ENCODE peak calls at places on chromosomes 1 and 21, in four cellular contexts. M is Caco-2, X is ovary, T is A549. W is an unnamed sample.

GRCh38 chr1:162006081-162006480 is 17.6 kb downstream of the OLFML2B start:
- DNase-seq in M (no peak), X (no peak), T (no peak), W (no peak)

GRCh38 chr1:1217621-1218523 is 3.9 kb upstream of the TNFRSF4 start:
- DNase-seq in M (no peak), X (no peak), T (no peak), W (no peak)

GRCh38 chr1:177209357-177209756 is 38.6 kb downstream of the BRINP2 start:
- DNase-seq in M (no peak), X (peak; percentile 38), T (peak; percentile 96), W (peak; percentile 99)

GRCh38 chr1:2594001-2594640 is 7.5 kb downstream of the PRXL2B start:
- DNase-seq in M (no peak), X (peak; percentile 66), T (no peak), W (no peak)

GRCh38 chr1:162118063-162118462 is 48.6 kb downstream of the NOS1AP start:
- DNase-seq in M (no peak), X (no peak), T (no peak), W (no peak)

GRCh38 chr1:34419662-34420061 is 243.0 kb downstream of the C1orf94 start:
- DNase-seq in M (peak; percentile 33), X (no peak), T (no peak), W (no peak)

GRCh38 chr1:198206292-198206691 is 49.5 kb downstream of the NEK7 start:
- DNase-seq in M (no peak), X (no peak), T (no peak), W (no peak)

GRCh38 chr1:212242985-212243308 is 42.3 kb upstream of the PPP2R5A start:
- DNase-seq in M (no peak), X (no peak), T (no peak), W (no peak)

GRCh38 chr1:169113613-169114119 is 7.2 kb downstream of the ATP1B1 start:
- DNase-seq in M (peak; percentile 58), X (no peak), T (peak; percentile 91), W (peak; percentile 97)

GRCh38 chr1:243841507-243841906 is 8.5 kb downstream of the AKT3 start:
- DNase-seq in M (no peak), X (no peak), T (no peak), W (peak; percentile 55)

GRCh38 chr1:93667642-93668041 is 14.0 kb downstream of the BCAR3 start:
- DNase-seq in M (peak; percentile 59), X (no peak), T (no peak), W (no peak)

GRCh38 chr1:201612645-201613044 is 73.7 kb downstream of the NAV1 start:
- DNase-seq in M (no peak), X (no peak), T (no peak), W (no peak)

GRCh38 chr21:42530167-42530518 is 16.5 kb downstream of the SLC37A1 start:
- DNase-seq in M (no peak), X (no peak), T (no peak), W (no peak)

GRCh38 chr21:42532466-42533181 is 19.0 kb downstream of the SLC37A1 start:
- DNase-seq in M (no peak), X (no peak), T (no peak), W (no peak)

GRCh38 chr21:42533963-42534355 is 20.3 kb downstream of the SLC37A1 start:
- DNase-seq in M (no peak), X (no peak), T (no peak), W (no peak)

GRCh38 chr21:42533306-42533962 is 19.8 kb downstream of the SLC37A1 start:
- DNase-seq in M (no peak), X (no peak), T (no peak), W (no peak)

DNA sequence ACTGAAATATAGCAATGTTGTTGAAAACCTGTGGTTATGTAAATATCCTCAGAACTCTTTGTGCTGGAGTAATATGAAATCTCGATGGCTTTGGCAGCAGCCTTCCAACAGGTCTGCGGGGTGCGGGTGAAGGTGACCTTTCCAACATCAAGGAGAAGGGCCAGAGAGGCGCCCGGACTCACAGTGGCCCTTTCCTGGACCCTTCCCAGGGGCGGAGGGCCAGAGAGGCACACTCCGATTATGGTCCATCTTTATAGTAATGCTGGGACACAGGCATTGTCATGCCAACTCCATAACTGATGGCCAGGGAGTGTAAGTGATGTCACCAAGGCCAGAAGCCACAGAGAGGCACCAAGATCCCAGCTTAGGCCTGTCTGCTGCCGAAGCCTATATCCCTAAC is 18.1 kb downstream of the SLC37A1 start:
- DNase-seq in M (no peak), X (no peak), T (no peak), W (no peak)
- H3K4me1 ChIP-seq in M (no peaks in the 10 kb centered on the region), X (peaks cover 7% of the 10 kb centered on the region), T (no peaks in the 10 kb centered on the region), W (no peaks in the 10 kb centered on the region)

DNA sequence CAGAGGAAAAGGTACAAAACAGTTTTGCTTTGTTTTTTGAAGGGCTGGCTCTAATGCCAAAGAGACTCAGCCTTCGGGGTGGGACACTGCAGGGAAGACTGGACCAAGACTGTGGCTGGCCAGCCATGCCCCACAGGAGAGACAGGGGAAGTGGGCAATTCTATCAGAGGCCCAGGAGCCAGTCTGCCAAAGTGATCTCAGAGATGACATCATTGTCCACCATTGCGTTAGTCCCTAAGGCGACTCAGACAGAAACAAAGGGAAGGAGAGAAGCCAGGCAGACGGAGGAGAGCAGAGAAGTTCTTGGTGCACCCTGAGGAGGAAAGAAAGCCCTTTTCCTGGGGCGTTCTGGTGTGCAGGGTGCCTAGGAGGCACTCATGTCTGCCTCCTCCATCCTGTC is 26.4 kb downstream of the OPTC start:
- DNase-seq in M (no peak), X (no peak), T (peak; percentile 21), W (no peak)
- H3K4me1 ChIP-seq in M (peaks cover 19% of the 10 kb centered on the region), X (peaks cover 10% of the 10 kb centered on the region), T (peaks cover 19% of the 10 kb centered on the region), W (peaks cover 40% of the 10 kb centered on the region)

GRCh38 chr1:56376188-56376984 is 203.0 kb downstream of the PLPP3 start:
- DNase-seq in M (no peak), X (peak; percentile 21), T (no peak), W (peak; percentile 77)
- H3K4me1 ChIP-seq in M (peaks cover 20% of the 10 kb centered on the region), X (peaks cover 7% of the 10 kb centered on the region), T (peaks cover 28% of the 10 kb centered on the region), W (peaks cover 18% of the 10 kb centered on the region)

GRCh38 chr1:17572264-17572985 is 32.9 kb downstream of the ARHGEF10L start:
- DNase-seq in M (no peak), X (no peak), T (no peak), W (no peak)

GRCh38 chr1:17569200-17570139 is 30.0 kb downstream of the ARHGEF10L start:
- DNase-seq in M (no peak), X (peak; percentile 91), T (no peak), W (peak; percentile 88)

GRCh38 chr1:17567582-17567981 is 28.1 kb downstream of the ARHGEF10L start:
- DNase-seq in M (no peak), X (peak; percentile 66), T (no peak), W (peak; percentile 68)

GRCh38 chr1:17568014-17568413 is 28.5 kb downstream of the ARHGEF10L start:
- DNase-seq in M (no peak), X (no peak), T (no peak), W (no peak)

GRCh38 chr1:17570228-17570627 is 30.7 kb downstream of the ARHGEF10L start:
- DNase-seq in M (no peak), X (no peak), T (no peak), W (no peak)
- H3K4me1 ChIP-seq in M (peaks cover 20% of the 10 kb centered on the region), X (peaks cover 41% of the 10 kb centered on the region), T (peaks cover 16% of the 10 kb centered on the region), W (peaks cover 16% of the 10 kb centered on the region)

GRCh38 chr1:149846600-149847466 is 52.5 kb upstream of the BOLA1 start:
- DNase-seq in M (no peak), X (no peak), T (no peak), W (no peak)
- H3K4me1 ChIP-seq in M (peaks cover 47% of the 10 kb centered on the region), X (peaks cover 9% of the 10 kb centered on the region), T (peaks cover 51% of the 10 kb centered on the region), W (peaks cover 34% of the 10 kb centered on the region)

DNA sequence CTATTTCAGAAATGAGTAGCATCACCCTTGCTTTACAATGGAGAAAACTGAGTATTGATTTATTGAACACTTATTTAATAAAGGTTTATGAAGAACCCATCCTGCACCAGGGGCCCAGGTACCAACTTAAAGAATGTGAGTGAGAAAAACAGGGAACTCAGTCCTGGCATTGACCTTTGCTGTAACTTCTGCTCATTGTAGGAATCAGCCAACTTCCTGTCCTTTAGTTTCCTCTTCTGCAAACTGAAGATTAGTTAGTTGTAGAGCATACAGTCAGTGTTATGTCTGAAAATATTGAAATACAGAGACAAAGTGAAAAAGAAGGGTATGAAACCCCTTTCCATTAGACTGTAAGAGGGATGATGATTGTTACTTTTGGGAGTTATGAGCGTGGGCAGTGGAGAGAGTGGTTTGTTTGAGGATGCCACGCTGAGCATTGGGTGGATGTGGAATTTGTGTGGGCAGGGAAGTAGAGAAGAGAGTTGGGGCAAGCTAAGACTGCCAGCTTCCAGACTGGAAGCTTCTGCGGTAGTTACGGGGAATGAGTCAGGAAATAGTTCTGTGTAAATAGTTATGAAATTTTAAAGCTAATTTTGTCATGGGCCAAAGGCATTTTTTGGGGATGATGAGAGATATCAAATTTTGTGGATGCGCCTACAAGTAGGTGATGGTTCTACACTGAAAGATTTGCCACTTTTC is 89.2 kb downstream of the GPR88 start:
- DNase-seq in M (no peak), X (no peak), T (no peak), W (peak; percentile 91)
- H3K4me1 ChIP-seq in M (no peaks in the 10 kb centered on the region), X (peaks cover 4% of the 10 kb centered on the region), T (peaks cover 52% of the 10 kb centered on the region), W (peaks cover 59% of the 10 kb centered on the region)

GRCh38 chr1:24735619-24736375 is 9.4 kb upstream of the CLIC4 start:
- DNase-seq in M (no peak), X (peak; percentile 46), T (no peak), W (peak; percentile 58)
- H3K4me1 ChIP-seq in M (peaks cover 15% of the 10 kb centered on the region), X (peaks cover 3% of the 10 kb centered on the region), T (peaks cover 14% of the 10 kb centered on the region), W (peaks cover 14% of the 10 kb centered on the region)

DNA sequence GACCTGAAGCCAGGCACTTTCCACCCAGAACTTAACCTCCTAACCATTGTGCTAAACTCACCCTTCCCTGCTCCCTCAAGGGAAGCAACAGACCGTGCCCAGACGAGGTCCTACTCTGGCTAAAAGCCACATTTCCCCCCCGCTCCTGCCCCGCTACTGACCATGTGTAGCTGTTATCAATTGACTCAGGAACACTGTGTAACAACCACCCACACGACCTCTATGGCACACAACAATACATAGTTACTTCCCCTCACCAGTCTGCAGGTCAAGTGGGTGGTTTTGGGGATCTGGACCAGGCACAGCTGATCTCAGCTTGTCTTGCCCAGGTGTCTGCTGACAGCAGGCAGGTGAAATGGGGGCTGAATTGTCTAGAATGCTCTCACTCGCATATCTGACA is 40.1 kb downstream of the CAMK2N1 start:
- DNase-seq in M (no peak), X (no peak), T (no peak), W (no peak)
- H3K4me1 ChIP-seq in M (peaks cover 7% of the 10 kb centered on the region), X (no peaks in the 10 kb centered on the region), T (peaks cover 5% of the 10 kb centered on the region), W (no peaks in the 10 kb centered on the region)

GRCh38 chr1:229119876-229120275 is 151.0 kb upstream of the RAB4A start:
- DNase-seq in M (no peak), X (no peak), T (no peak), W (no peak)

GRCh38 chr1:229118662-229119061 is 152.2 kb upstream of the RAB4A start:
- DNase-seq in M (no peak), X (no peak), T (no peak), W (no peak)

GRCh38 chr1:229121845-229122436 is 149.0 kb upstream of the RAB4A start:
- DNase-seq in M (no peak), X (no peak), T (no peak), W (no peak)

GRCh38 chr1:229117664-229118300 is 153.1 kb upstream of the RAB4A start:
- DNase-seq in M (no peak), X (peak; percentile 81), T (peak; percentile 47), W (no peak)

DNA sequence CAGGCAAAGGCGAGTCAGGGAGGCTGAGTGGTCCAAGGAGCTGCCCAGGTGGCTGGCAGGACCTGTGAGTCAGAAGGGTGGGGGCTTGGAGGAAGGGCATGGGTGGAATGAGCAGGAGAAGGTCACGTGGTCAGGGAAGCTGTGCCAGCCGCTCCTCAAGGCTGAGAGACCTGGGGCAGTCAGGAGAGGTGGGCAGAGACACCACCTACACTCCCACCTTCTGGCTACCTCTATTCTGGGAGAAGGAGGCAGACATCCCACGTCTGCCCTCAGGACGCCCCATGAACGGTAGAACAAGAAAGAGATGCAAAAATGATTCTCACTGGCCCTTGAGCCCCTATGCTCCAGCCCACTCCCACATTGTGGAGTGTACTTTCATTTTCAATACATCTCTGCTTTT is 151.8 kb upstream of the RAB4A start:
- DNase-seq in M (no peak), X (no peak), T (no peak), W (no peak)
- H3K4me1 ChIP-seq in M (peaks cover 8% of the 10 kb centered on the region), X (peaks cover 6% of the 10 kb centered on the region), T (peaks cover 36% of the 10 kb centered on the region), W (no peaks in the 10 kb centered on the region)

W was measured in astrocyte.